ENCODE peak calls at places on chromosomes 5 and 9, in six cellular contexts. One of them, this sample, is unnamed.

GRCh38 chr9:4750021-4750673 is 9.1 kb upstream of the AK3 start:
- DNase-seq in SK-N-SH: no peak
- DNase-seq in aorta: no peak
- DNase-seq in BE2C: peak; percentile 29
- DNase-seq in H7: no peak
- DNase-seq in HCT116: no peak
- DNase-seq in this sample: peak; percentile 31

GRCh38 chr5:145945620-145946111 is 9.3 kb downstream of the SH3RF2 start:
- DNase-seq in H7: no peak
- DNase-seq in aorta: no peak
- DNase-seq in BE2C: no peak
- DNase-seq in HCT116: no peak
- DNase-seq in SK-N-SH: no peak
- DNase-seq in this sample: no peak

GRCh38 chr9:133954862-133955529 is 37.1 kb downstream of the VAV2 start:
- DNase-seq in aorta: peak; percentile 74
- DNase-seq in SK-N-SH: no peak
- DNase-seq in H7: no peak
- DNase-seq in HCT116: no peak
- DNase-seq in BE2C: no peak
- DNase-seq in this sample: no peak

GRCh38 chr5:33981408-33982171 is 2.9 kb downstream of the SLC45A2 start:
- DNase-seq in SK-N-SH: no peak
- DNase-seq in BE2C: no peak
- DNase-seq in H7: no peak
- DNase-seq in aorta: no peak
- DNase-seq in HCT116: no peak
- DNase-seq in this sample: no peak

GRCh38 chr9:134944351-134944802 is 26.7 kb upstream of the FCN1 start:
- DNase-seq in BE2C: peak; percentile 52
- DNase-seq in aorta: peak; percentile 55
- DNase-seq in H7: peak; percentile 81
- DNase-seq in SK-N-SH: no peak
- DNase-seq in HCT116: no peak
- DNase-seq in this sample: peak; percentile 53

GRCh38 chr9:34986541-34987047 is 3.0 kb upstream of the DNAJB5 start:
- DNase-seq in BE2C: peak; percentile 70
- DNase-seq in HCT116: no peak
- DNase-seq in aorta: peak; percentile 74
- DNase-seq in SK-N-SH: peak; percentile 75
- DNase-seq in H7: peak; percentile 41
- DNase-seq in this sample: peak; percentile 88

GRCh38 chr9:98101868-98102273 is 17.2 kb downstream of the TRIM14 start:
- DNase-seq in H7: no peak
- DNase-seq in SK-N-SH: no peak
- DNase-seq in aorta: no peak
- DNase-seq in BE2C: no peak
- DNase-seq in HCT116: no peak
- DNase-seq in this sample: no peak

GRCh38 chr5:4116834-4117233 is 521.2 kb downstream of the IRX1 start:
- DNase-seq in BE2C: no peak
- DNase-seq in aorta: no peak
- DNase-seq in H7: no peak
- DNase-seq in SK-N-SH: no peak
- DNase-seq in HCT116: no peak
- DNase-seq in this sample: no peak

GRCh38 chr5:142874537-142874936 is 104.4 kb downstream of the ARHGAP26 start:
- DNase-seq in SK-N-SH: no peak
- DNase-seq in aorta: peak; percentile 96
- DNase-seq in H7: no peak
- DNase-seq in BE2C: peak; percentile 46
- DNase-seq in HCT116: no peak
- DNase-seq in this sample: no peak

GRCh38 chr5:72177538-72177937 is 70.3 kb downstream of the MAP1B start:
- DNase-seq in SK-N-SH: no peak
- DNase-seq in HCT116: no peak
- DNase-seq in BE2C: no peak
- DNase-seq in H7: no peak
- DNase-seq in aorta: no peak
- DNase-seq in this sample: no peak

GRCh38 chr9:19127881-19128719 is 808 bp upstream of the PLIN2 start:
- DNase-seq in SK-N-SH: peak; percentile 67
- DNase-seq in aorta: peak; percentile 80
- DNase-seq in BE2C: peak; percentile 40
- DNase-seq in H7: peak; percentile 75
- DNase-seq in HCT116: no peak
- DNase-seq in this sample: peak; percentile 63

GRCh38 chr5:36108758-36109245 is 42.1 kb upstream of the UGT3A2 start:
- DNase-seq in SK-N-SH: no peak
- DNase-seq in HCT116: no peak
- DNase-seq in H7: no peak
- DNase-seq in aorta: no peak
- DNase-seq in BE2C: no peak
- DNase-seq in this sample: no peak

GRCh38 chr9:8732367-8733075 is 932.9 kb upstream of the DMAC1 start:
- DNase-seq in SK-N-SH: no peak
- DNase-seq in BE2C: no peak
- DNase-seq in HCT116: no peak
- DNase-seq in aorta: no peak
- DNase-seq in H7: no peak
- DNase-seq in this sample: peak; percentile 18

GRCh38 chr9:127422787-127423186 is 1.4 kb upstream of the ZNF79 start:
- DNase-seq in HCT116: no peak
- DNase-seq in aorta: no peak
- DNase-seq in H7: peak; percentile 25
- DNase-seq in BE2C: no peak
- DNase-seq in SK-N-SH: no peak
- DNase-seq in this sample: no peak

GRCh38 chr5:50595199-50595598 is 71.2 kb upstream of the PARP8 start:
- DNase-seq in SK-N-SH: no peak
- DNase-seq in aorta: no peak
- DNase-seq in BE2C: no peak
- DNase-seq in HCT116: peak; percentile 69
- DNase-seq in H7: no peak
- DNase-seq in this sample: no peak

GRCh38 chr5:174045470-174046025 is at the start of gene NSG2:
- DNase-seq in BE2C: peak; percentile 94
- DNase-seq in SK-N-SH: peak; percentile 85
- DNase-seq in H7: peak; percentile 87
- DNase-seq in HCT116: peak; percentile 86
- DNase-seq in aorta: peak; percentile 85
- DNase-seq in this sample: peak; percentile 97

GRCh38 chr5:35783551-35783950 is 73.1 kb upstream of the IL7R start:
- DNase-seq in SK-N-SH: no peak
- DNase-seq in BE2C: no peak
- DNase-seq in HCT116: no peak
- DNase-seq in H7: no peak
- DNase-seq in aorta: no peak
- DNase-seq in this sample: no peak

GRCh38 chr5:31469466-31469865 is 62.4 kb downstream of the DROSHA start:
- DNase-seq in H7: no peak
- DNase-seq in BE2C: no peak
- DNase-seq in aorta: no peak
- DNase-seq in SK-N-SH: no peak
- DNase-seq in HCT116: no peak
- DNase-seq in this sample: no peak

GRCh38 chr5:71932131-71932635 is 175.1 kb upstream of the MAP1B start:
- DNase-seq in HCT116: peak; percentile 21
- DNase-seq in SK-N-SH: no peak
- DNase-seq in H7: no peak
- DNase-seq in aorta: no peak
- DNase-seq in BE2C: no peak
- DNase-seq in this sample: no peak

GRCh38 chr9:89848060-89849040 is 243.5 kb downstream of the GADD45G start:
- DNase-seq in BE2C: no peak
- DNase-seq in SK-N-SH: no peak
- DNase-seq in aorta: no peak
- DNase-seq in H7: no peak
- DNase-seq in HCT116: no peak
- DNase-seq in this sample: no peak

GRCh38 chr9:111691686-111692329 is 30.4 kb downstream of the GNG10 start:
- DNase-seq in BE2C: no peak
- DNase-seq in H7: no peak
- DNase-seq in SK-N-SH: peak; percentile 39
- DNase-seq in aorta: no peak
- DNase-seq in HCT116: peak; percentile 24
- DNase-seq in this sample: peak; percentile 36

DNA sequence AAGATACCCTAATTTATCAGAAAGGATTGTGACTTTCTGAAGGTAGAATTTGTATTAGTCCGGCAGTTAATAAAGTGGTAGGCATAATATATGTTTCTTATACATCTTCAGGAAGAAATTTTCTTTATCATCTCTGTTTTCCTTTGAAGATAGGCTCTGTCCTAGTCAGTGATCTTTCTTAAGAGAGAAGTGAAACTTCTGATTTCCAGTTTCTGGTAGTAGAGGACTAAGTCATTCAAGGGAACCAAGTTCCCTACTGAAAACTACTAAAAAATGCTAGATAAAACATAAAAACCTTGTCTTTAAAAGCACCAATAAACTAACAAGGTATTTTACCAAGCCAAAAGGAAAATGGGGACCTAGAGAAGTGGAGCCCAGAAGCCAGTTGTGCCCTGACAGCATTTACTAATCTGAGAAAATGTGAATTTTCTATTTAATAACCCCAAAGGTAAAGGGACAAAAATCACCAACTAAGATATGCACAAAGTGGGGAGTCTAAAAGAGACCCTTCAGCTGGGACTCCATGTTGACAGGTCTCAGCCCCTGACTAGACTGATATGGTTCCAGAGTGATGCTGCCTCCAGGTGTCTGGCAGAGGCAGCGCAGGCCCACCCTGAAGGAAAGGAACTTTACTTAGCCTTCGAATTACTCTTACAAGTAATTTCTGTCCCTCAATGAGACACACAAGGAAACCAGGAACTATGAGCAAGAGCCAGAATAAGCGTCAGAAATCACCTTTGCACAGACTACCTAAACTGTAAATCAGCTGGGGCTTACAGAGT is 72.7 kb downstream of the FAM78A start:
- DNase-seq in HCT116: no peak
- DNase-seq in BE2C: no peak
- DNase-seq in aorta: no peak
- DNase-seq in H7: peak; percentile 71
- DNase-seq in SK-N-SH: no peak
- DNase-seq in this sample: peak; percentile 45
- H3K36me3 ChIP-seq in HCT116: peaks cover 32% of the 10 kb centered on the region
- H3K36me3 ChIP-seq in BE2C: peaks cover 29% of the 10 kb centered on the region
- H3K36me3 ChIP-seq in aorta: peaks cover 9% of the 10 kb centered on the region
- H3K36me3 ChIP-seq in H7: peaks cover 13% of the 10 kb centered on the region
- H3K36me3 ChIP-seq in SK-N-SH: peaks cover 51% of the 10 kb centered on the region
- H3K36me3 ChIP-seq in this sample: peaks cover 2% of the 10 kb centered on the region

DNA sequence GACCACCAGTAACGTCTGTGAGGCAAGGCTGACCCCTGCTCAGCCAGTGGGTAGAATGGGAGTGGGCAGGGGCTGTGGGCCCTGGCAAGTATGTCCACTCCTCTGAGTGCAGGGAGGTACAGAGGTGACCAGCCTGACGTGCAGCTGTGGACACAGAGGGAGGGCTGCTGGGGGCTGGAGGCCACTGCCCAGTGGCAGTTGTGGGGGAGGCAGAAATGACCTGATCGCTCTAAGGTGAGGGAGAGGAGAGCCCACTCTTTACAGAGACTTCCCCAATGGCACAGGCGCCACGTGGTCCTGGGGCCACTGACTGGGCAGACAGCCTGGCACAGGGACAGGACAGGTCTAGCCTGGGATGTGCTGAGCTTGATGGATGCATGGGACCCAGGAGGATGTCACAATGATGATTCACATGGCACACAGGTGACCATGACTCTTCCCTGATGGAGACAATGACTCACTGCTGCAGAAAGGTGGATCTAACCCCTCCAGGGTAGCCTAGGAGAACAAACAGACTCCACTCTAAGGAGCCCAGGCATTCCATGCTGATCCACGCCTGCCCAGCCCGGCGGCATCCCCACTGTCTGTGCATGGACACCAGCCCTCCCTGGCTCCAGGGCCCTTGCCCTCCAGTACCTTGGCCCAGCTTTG is 7.7 kb downstream of the LPCAT1 start:
- DNase-seq in H7: peak; percentile 76
- DNase-seq in BE2C: no peak
- DNase-seq in SK-N-SH: no peak
- DNase-seq in aorta: peak; percentile 47
- DNase-seq in HCT116: peak; percentile 92
- DNase-seq in this sample: peak; percentile 98
- H3K36me3 ChIP-seq in H7: peaks cover 12% of the 10 kb centered on the region
- H3K36me3 ChIP-seq in BE2C: peaks cover 37% of the 10 kb centered on the region
- H3K36me3 ChIP-seq in SK-N-SH: peaks cover 53% of the 10 kb centered on the region
- H3K36me3 ChIP-seq in aorta: no peaks in the 10 kb centered on the region
- H3K36me3 ChIP-seq in HCT116: peaks cover 29% of the 10 kb centered on the region
- H3K36me3 ChIP-seq in this sample: peaks cover 6% of the 10 kb centered on the region

DNA sequence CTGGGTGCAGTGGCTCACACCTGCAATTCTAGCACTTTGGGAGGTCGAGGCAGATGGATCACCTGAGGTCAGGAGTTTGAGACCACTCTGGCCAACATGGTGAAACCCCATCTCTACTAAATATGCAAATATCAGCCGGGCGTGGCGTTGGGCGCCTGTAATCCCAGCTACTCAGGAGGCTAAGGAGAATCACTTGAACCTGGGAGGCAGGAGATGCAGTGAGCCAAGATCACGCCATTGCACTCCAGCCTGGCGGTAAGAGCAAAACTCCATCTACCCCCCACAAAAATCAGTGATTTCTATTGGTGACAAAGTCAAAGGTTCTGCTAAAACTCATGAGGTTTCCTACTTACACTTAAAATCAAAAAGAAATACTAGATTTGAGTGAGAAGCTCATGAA is 18.8 kb downstream of the CSNK1A1 start:
- DNase-seq in SK-N-SH: no peak
- DNase-seq in H7: no peak
- DNase-seq in HCT116: no peak
- DNase-seq in aorta: no peak
- DNase-seq in BE2C: no peak
- DNase-seq in this sample: no peak
- H3K36me3 ChIP-seq in SK-N-SH: peaks cover 9% of the 10 kb centered on the region
- H3K36me3 ChIP-seq in H7: no peaks in the 10 kb centered on the region
- H3K36me3 ChIP-seq in HCT116: peaks cover 23% of the 10 kb centered on the region
- H3K36me3 ChIP-seq in aorta: no peaks in the 10 kb centered on the region
- H3K36me3 ChIP-seq in BE2C: peaks cover 25% of the 10 kb centered on the region
- H3K36me3 ChIP-seq in this sample: peaks cover 2% of the 10 kb centered on the region

DNA sequence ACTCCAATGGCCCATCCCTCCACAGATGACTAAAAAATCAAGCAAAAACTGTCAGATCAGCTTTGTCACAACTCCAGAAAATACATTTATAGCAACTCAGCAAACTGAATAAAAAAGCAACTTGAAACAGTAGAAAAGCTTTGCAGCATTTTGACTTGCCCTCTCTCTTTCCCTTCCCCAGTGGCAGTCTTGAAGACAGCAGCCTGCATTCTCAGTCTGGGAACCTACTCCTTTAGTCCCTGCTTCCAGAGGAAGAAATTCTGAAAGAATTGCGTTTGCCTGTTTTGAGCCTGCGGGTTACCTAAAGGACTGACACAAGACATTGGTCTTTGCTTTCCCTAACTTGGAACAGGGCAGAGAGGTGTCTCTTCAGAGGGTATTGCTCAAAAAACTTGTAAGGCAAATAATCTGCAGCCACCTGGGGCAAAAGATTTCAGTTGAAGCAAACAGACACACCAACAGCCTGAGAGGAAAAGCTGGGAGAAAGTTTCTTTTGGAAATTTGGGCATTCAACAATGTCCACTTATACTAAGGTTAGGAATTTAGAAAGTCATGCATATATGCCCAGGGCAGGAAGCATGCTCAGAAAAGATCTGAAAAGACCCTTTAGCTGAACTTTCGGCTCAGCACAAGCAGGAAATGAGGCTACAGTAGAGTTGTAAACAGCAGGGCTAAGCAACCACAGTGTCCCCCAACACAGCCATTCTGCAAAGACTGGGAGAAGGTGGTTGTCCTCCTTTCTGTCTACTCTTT is 15.2 kb upstream of the SLC35D2 start:
- DNase-seq in SK-N-SH: no peak
- DNase-seq in aorta: no peak
- DNase-seq in HCT116: no peak
- DNase-seq in BE2C: no peak
- DNase-seq in H7: no peak
- DNase-seq in this sample: peak; percentile 44
- H3K36me3 ChIP-seq in SK-N-SH: no peaks in the 10 kb centered on the region
- H3K36me3 ChIP-seq in aorta: no peaks in the 10 kb centered on the region
- H3K36me3 ChIP-seq in HCT116: peaks cover 10% of the 10 kb centered on the region
- H3K36me3 ChIP-seq in BE2C: peaks cover 22% of the 10 kb centered on the region
- H3K36me3 ChIP-seq in H7: peaks cover 1% of the 10 kb centered on the region
- H3K36me3 ChIP-seq in this sample: peaks cover 1% of the 10 kb centered on the region

This sample was measured in mesendoderm.